ENCODE peak calls at places on chromosomes 7 and 10, in six cellular contexts. M, U, E, G, K and B are unnamed samples.

GRCh38 chr10:35611750-35612149 is 6.6 kb downstream of the GJD4 start:
- DNase-seq in M (no peak), U (no peak), E (no peak), G (no peak), K (no peak), B (no peak)

GRCh38 chr7:14424675-14425074 is 435.2 kb upstream of the ETV1 start:
- DNase-seq in M (no peak), U (no peak), E (no peak), G (no peak), K (peak), B (no peak)

GRCh38 chr7:44396931-44397525 is 71.6 kb upstream of the CAMK2B start:
- DNase-seq in M (no peak), U (no peak), E (no peak), G (no peak), K (peak), B (no peak)

GRCh38 chr10:81959016-81959415 is 84.0 kb downstream of the NRG3 start:
- DNase-seq in M (no peak), U (no peak), E (no peak), G (no peak), K (no peak), B (no peak)

GRCh38 chr10:77913090-77913489 is 13.5 kb downstream of the DLG5 start:
- DNase-seq in M (no peak), U (no peak), E (no peak), G (no peak), K (no peak), B (no peak)

GRCh38 chr10:116281780-116282179 is 8.8 kb upstream of the GFRA1 start:
- DNase-seq in M (no peak), U (no peak), E (no peak), G (no peak), K (no peak), B (no peak)

GRCh38 chr10:121373411-121373810 is 224.8 kb downstream of the FGFR2 start:
- DNase-seq in M (no peak), U (no peak), E (no peak), G (no peak), K (no peak), B (no peak)

GRCh38 chr7:114823290-114823689 is 98.6 kb upstream of the MDFIC start:
- DNase-seq in M (no peak), U (no peak), E (no peak), G (no peak), K (peak), B (no peak)

GRCh38 chr7:35424869-35425495 is 171.1 kb upstream of the TBX20 start:
- DNase-seq in M (no peak), U (peak), E (peak), G (peak), K (peak), B (peak)

GRCh38 chr7:66741706-66742053 is 1.1 kb downstream of the RABGEF1 start:
- DNase-seq in M (no peak), U (no peak), E (no peak), G (no peak), K (peak), B (no peak)

GRCh38 chr7:68038621-68039314 is 1042.1 kb downstream of the TYW1 start:
- DNase-seq in M (no peak), U (no peak), E (no peak), G (no peak), K (peak), B (no peak)

GRCh38 chr7:117145952-117146475 is 176.8 kb downstream of the WNT2 start:
- DNase-seq in M (no peak), U (no peak), E (no peak), G (no peak), K (no peak), B (no peak)

GRCh38 chr7:95267754-95268153 is 56.6 kb downstream of the PON1 start:
- DNase-seq in M (no peak), U (no peak), E (no peak), G (no peak), K (no peak), B (no peak)

GRCh38 chr7:33781796-33782195 is 123.5 kb upstream of the BMPER start:
- DNase-seq in M (no peak), U (no peak), E (no peak), G (no peak), K (peak), B (no peak)